ENCODE peak calls at places on chromosomes 4 and X, in ten cellular contexts. J is naive thymus-derived CD8-positive, alpha-beta T cell; G is Calu3; H is astrocyte of the cerebellum; M is NCI-H748 treated with DMSO at 0.1 percent for 48 hours; X is NCI-H1436 treated with DMSO at 0.1 percent for 48 hours; V is cardiac muscle cell; Y is activated CD8-positive, alpha-beta memory T cell treated with anti-CD3 and anti-CD28 coated beads for 4 hours; A is stimulated activated CD4-positive, alpha-beta T cell treated with anti-CD3 and anti-CD28 coated beads, Interleukin-2, amount 100 ng/mL, for 48 hours; N is NCI-H526 treated with DMSO at 0.1 percent for 48 hours. I is an unnamed sample.

GRCh38 chrX:10165580-10166247 is 8.9 kb downstream of the CLCN4 start:
- DNase-seq in G (no peak), N (no peak), Y (no peak), M (no peak), X (no peak), H (no peak), A (no peak), J (no peak), V (peak), I (no peak)

GRCh38 chr4:71553605-71554004 is 214.8 kb downstream of the SLC4A4 start:
- DNase-seq in H (peak), V (peak), G (peak), M (no peak), Y (no peak), X (no peak), J (no peak), N (no peak), A (no peak), I (no peak)

GRCh38 chr4:119025440-119025839 is 110.2 kb upstream of the MYOZ2 start:
- DNase-seq in H (peak), J (no peak), G (peak), X (no peak), A (no peak), Y (no peak), M (no peak), N (no peak), V (peak), I (no peak)

GRCh38 chr4:176478076-176478475 is 158.3 kb downstream of the SPCS3 start:
- DNase-seq in N (no peak), J (no peak), V (no peak), X (no peak), M (no peak), G (no peak), A (no peak), H (no peak), Y (no peak), I (no peak)

GRCh38 chr4:102620697-102621497 is 119.7 kb downstream of the NFKB1 start:
- DNase-seq in A (no peak), N (peak), M (peak), J (peak), G (peak), V (peak), H (peak), Y (no peak), X (no peak), I (no peak)

GRCh38 chrX:118536687-118537461 is 41.3 kb downstream of the DOCK11 start:
- DNase-seq in Y (no peak), V (peak), N (no peak), G (peak), J (peak), H (no peak), A (no peak), X (no peak), M (no peak), I (peak)

GRCh38 chrX:49627030-49627777 is 28.4 kb downstream of the GAGE1 start:
- DNase-seq in M (no peak), G (no peak), N (no peak), X (no peak), V (peak), H (no peak), A (peak), J (peak), Y (no peak), I (peak)

GRCh38 chr4:76016383-76016782 is 6.9 kb downstream of the CXCL10 start:
- DNase-seq in Y (no peak), A (no peak), X (no peak), V (no peak), J (no peak), H (no peak), N (no peak), M (no peak), G (no peak), I (no peak)

GRCh38 chr4:185792384-185793146 is 19.4 kb downstream of the SORBS2 start:
- DNase-seq in G (peak), A (no peak), V (peak), N (no peak), X (no peak), M (peak), Y (no peak), J (no peak), H (peak), I (no peak)

GRCh38 chr4:106369456-106370060 is 980 bp upstream of the GIMD1 start:
- DNase-seq in J (peak), H (peak), N (peak), Y (no peak), G (peak), V (peak), X (peak), A (no peak), M (no peak), I (no peak)

GRCh38 chr4:149980941-149981340 is 97.3 kb upstream of the DCLK2 start:
- DNase-seq in X (no peak), A (peak), J (peak), V (peak), M (peak), H (peak), Y (no peak), N (no peak), G (peak), I (no peak)

GRCh38 chr4:87188932-87189331 is 31.5 kb downstream of the KLHL8 start:
- DNase-seq in M (no peak), N (no peak), Y (no peak), X (no peak), G (no peak), V (no peak), J (no peak), H (no peak), A (no peak), I (no peak)

GRCh38 chr4:79623125-79623905 is 215.3 kb upstream of the GK2 start:
- DNase-seq in Y (no peak), M (no peak), J (no peak), N (no peak), V (peak), X (no peak), G (no peak), H (no peak), A (no peak), I (no peak)

GRCh38 chr4:79632114-79632513 is 224.1 kb upstream of the GK2 start:
- DNase-seq in G (no peak), A (no peak), Y (no peak), H (no peak), J (no peak), N (no peak), M (no peak), V (no peak), X (no peak), I (no peak)

GRCh38 chr4:188008377-188008776 is 12.8 kb downstream of the ZFP42 start:
- DNase-seq in J (no peak), H (no peak), X (no peak), A (no peak), M (no peak), Y (no peak), G (no peak), N (no peak), V (peak), I (no peak)

GRCh38 chr4:122764808-122765189 is 32.3 kb downstream of the BBS12 start:
- DNase-seq in X (no peak), J (no peak), G (no peak), H (no peak), V (peak), N (no peak), A (no peak), M (no peak), Y (no peak), I (no peak)

GRCh38 chr4:109302366-109303140 is at the start of gene COL25A1:
- DNase-seq in X (no peak), A (peak), J (peak), H (no peak), N (peak), M (peak), V (peak), G (no peak), Y (no peak), I (peak)

GRCh38 chrX:40102393-40103381 is 4.9 kb upstream of the BCOR start:
- DNase-seq in M (no peak), X (no peak), J (no peak), H (no peak), N (no peak), G (no peak), V (no peak), A (no peak), Y (no peak), I (no peak)

GRCh38 chrX:40402771-40403533 is 177.8 kb upstream of the ATP6AP2 start:
- DNase-seq in X (no peak), V (peak), G (peak), A (no peak), Y (no peak), M (no peak), H (no peak), J (no peak), N (no peak), I (no peak)

GRCh38 chrX:9738146-9738545 is 27.5 kb downstream of the GPR143 start:
- DNase-seq in G (no peak), X (no peak), J (no peak), H (no peak), Y (no peak), A (no peak), M (no peak), V (no peak), N (peak), I (no peak)

GRCh38 chr4:8746523-8747466 is 124.8 kb downstream of the HMX1 start:
- DNase-seq in H (no peak), V (no peak), A (no peak), X (no peak), Y (no peak), J (no peak), N (no peak), G (no peak), M (no peak), I (no peak)